ENCODE peak calls at places on chromosomes 7 and 10, in six cellular contexts. K is A549, W is body of pancreas, P is cardiac fibroblast, M is astrocyte of the cerebellum, H is fibroblast of lung. O is an unnamed sample.

GRCh38 chr10:37711617-37712488 is 145.6 kb downstream of the ZNF248 start:
- DNase-seq in K (no peak), W (peak; percentile 30), P (no peak), M (no peak), H (no peak), O (no peak)

GRCh38 chr10:108653466-108653865 is 1269.8 kb downstream of the XPNPEP1 start:
- DNase-seq in H (peak; percentile 53), K (no peak), W (no peak), P (no peak), M (no peak), O (no peak)

GRCh38 chr7:98754041-98754479 is 115.8 kb downstream of the TMEM130 start:
- DNase-seq in M (no peak), P (peak; percentile 4), W (no peak), K (peak; percentile 55), H (peak; percentile 48), O (no peak)

GRCh38 chr10:99930731-99931550 is 78.8 kb downstream of the DNMBP start:
- DNase-seq in W (peak; percentile 93), H (peak; percentile 84), K (peak; percentile 71), M (no peak), P (no peak), O (no peak)

GRCh38 chr7:54331311-54331710 is 210.9 kb upstream of the VSTM2A start:
- DNase-seq in M (no peak), K (no peak), P (no peak), W (no peak), H (no peak), O (no peak)

GRCh38 chr7:1193593-1194424 is 33.8 kb upstream of the ZFAND2A start:
- DNase-seq in K (peak; percentile 69), W (peak; percentile 62), P (peak; percentile 51), H (peak; percentile 29), M (no peak), O (no peak)

GRCh38 chr10:128475686-128476410 is 349.6 kb upstream of the MKI67 start:
- DNase-seq in K (no peak), M (no peak), W (no peak), P (no peak), H (no peak), O (no peak)

GRCh38 chr7:44282601-44283171 is 42.7 kb downstream of the CAMK2B start:
- DNase-seq in M (no peak), H (no peak), K (no peak), W (no peak), P (no peak), O (no peak)

GRCh38 chr10:80137926-80138325 is 5.4 kb downstream of the PLAC9 start:
- DNase-seq in W (no peak), M (no peak), P (no peak), K (no peak), H (no peak), O (no peak)

GRCh38 chr10:93150289-93150688 is 76.6 kb downstream of the CYP26A1 start:
- DNase-seq in K (no peak), P (peak; percentile 21), H (peak; percentile 72), W (no peak), M (no peak), O (no peak)

GRCh38 chr10:16919076-16919972 is 102.1 kb upstream of the RSU1 start:
- DNase-seq in W (no peak), M (no peak), H (no peak), K (no peak), P (no peak), O (no peak)

GRCh38 chr7:32206987-32207386 is 136.8 kb upstream of the PDE1C start:
- DNase-seq in W (peak; percentile 13), P (no peak), H (peak; percentile 25), K (peak; percentile 46), M (peak; percentile 1), O (no peak)

GRCh38 chr7:142248166-142249160 is 9.4 kb downstream of the PRSS58 start:
- DNase-seq in K (no peak), H (no peak), M (no peak), W (no peak), P (no peak), O (no peak)

GRCh38 chr7:45033931-45034290 is 33.9 kb downstream of the CCM2 start:
- DNase-seq in H (no peak), M (no peak), W (no peak), P (peak; percentile 6), K (no peak), O (no peak)

GRCh38 chr10:104868231-104868630 is 227.1 kb downstream of the SORCS3 start:
- DNase-seq in M (no peak), W (no peak), H (no peak), P (no peak), K (no peak), O (no peak)

GRCh38 chr10:95987685-95988426 is 55.5 kb upstream of the CCNJ start:
- DNase-seq in W (no peak), P (no peak), K (no peak), M (no peak), H (no peak), O (no peak)

GRCh38 chr7:156533964-156534363 is 106.6 kb upstream of the RNF32 start:
- DNase-seq in M (no peak), H (no peak), P (no peak), W (no peak), K (no peak), O (no peak)

GRCh38 chr10:45580781-45581496 is 91.6 kb downstream of the ZFAND4 start:
- DNase-seq in P (no peak), W (no peak), K (no peak), H (no peak), M (no peak), O (no peak)

GRCh38 chr10:71847418-71847817 is 3.6 kb downstream of the PSAP start:
- DNase-seq in H (no peak), P (no peak), W (no peak), M (no peak), K (no peak), O (no peak)

GRCh38 chr7:13879994-13880686 is 109.3 kb downstream of the ETV1 start:
- DNase-seq in H (peak; percentile 85), K (no peak), W (no peak), M (no peak), P (peak; percentile 58), O (no peak)

GRCh38 chr10:124229516-124230051 is 136.2 kb upstream of the CHST15 start:
- DNase-seq in H (no peak), M (no peak), W (no peak), K (no peak), P (no peak), O (no peak)

GRCh38 chr7:49038821-49039358 is 114.5 kb downstream of the CDC14C start:
- DNase-seq in K (no peak), P (no peak), H (no peak), W (no peak), M (no peak), O (no peak)

DNA sequence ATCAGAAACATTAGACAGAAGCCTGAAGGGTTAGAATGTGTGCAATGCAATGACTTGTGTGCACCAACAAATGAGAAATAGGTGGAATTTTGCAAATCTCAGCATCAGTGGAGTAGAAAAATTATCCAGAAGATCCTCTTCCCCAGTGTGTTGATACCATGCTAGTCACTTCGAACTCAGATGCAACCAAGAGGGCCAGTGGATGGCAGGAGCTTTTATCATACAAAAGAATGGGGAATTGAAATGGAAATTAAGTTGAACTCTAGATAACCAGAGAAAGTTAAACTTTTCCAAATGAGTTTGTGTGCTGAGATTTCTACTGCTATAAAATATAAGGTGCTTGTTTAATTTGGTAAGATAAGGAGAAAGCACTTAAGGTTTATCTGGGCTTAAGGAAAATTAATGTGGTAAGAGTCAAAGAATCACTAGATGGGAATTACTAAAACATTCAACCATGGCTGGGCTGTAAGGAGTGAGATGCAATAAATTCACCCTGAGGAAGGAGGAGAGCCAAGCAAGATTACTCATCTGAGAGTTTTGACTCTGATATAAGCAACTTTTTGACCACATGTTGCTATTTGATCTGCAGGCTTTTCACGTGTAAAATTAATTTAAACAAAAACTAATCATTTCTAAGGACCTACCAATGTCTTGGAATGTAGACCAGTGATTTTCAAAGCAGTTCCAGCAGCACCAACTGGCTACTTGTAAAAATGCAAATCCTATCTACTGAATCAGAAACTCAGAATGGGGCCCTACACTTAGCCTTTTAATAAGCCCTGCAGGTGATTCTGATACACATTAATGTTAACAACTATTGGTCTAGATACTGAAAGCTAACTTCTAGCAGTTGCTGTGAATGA is 113.2 kb downstream of the CDC14C start:
- DNase-seq in H (peak; percentile 41), K (no peak), P (no peak), M (peak; percentile 15), W (no peak), O (no peak)
- H3K4me3 ChIP-seq in H (no peak overlapping the region), K (no peak overlapping the region), P (no peak overlapping the region), M (no peak overlapping the region), W (no peak overlapping the region), O (no peak overlapping the region)

GRCh38 chr7:116522247-116522646 is 2.6 kb upstream of the CAV1 start:
- DNase-seq in W (no peak), P (peak; percentile 94), H (peak; percentile 97), K (peak; percentile 80), M (peak; percentile 93), O (no peak)

GRCh38 chr7:116525913-116526857 is 1.3 kb downstream of the CAV1 start:
- DNase-seq in W (peak; percentile 66), H (peak; percentile 86), P (peak; percentile 87), K (peak; percentile 90), M (peak; percentile 63), O (peak; percentile 64)

GRCh38 chr7:116525298-116525912 is 569 bp downstream of the CAV1 start:
- DNase-seq in W (peak; percentile 37), M (no peak), K (peak; percentile 45), P (no peak), H (no peak), O (no peak)

GRCh38 chr7:116524609-116525297 is at the start of gene CAV1:
- DNase-seq in W (peak; percentile 54), K (peak; percentile 96), P (peak; percentile 96), H (peak; percentile 93), M (peak; percentile 76), O (peak; percentile 81)

GRCh38 chr7:116524221-116524608 is 621 bp upstream of the CAV1 start:
- DNase-seq in M (no peak), H (no peak), P (no peak), K (no peak), W (no peak), O (no peak)
- H3K4me3 ChIP-seq in M (peak overlapping the region; percentile 79), H (peak overlapping the region; percentile 18), P (peak overlapping the region; percentile 86), K (peak overlapping the region; percentile 78), W (no peak overlapping the region), O (peak overlapping the region; percentile 97)

DNA sequence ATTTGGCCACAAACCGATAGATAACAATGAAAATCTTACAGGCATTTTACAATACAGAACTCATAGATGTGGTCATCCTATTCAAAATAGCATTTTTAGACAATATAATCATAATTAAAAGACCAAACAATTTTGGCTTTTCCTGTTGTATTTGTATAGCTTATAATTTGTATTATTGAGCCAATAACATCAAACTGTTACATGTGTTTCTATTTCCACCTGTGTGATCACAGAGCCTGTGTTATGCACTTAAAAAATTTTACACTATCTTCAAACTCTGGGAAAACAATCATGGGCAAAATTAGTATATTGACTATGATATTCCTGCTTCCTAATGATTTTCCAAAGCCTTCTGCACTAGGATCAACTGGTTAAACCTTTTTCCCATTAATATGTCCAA is 1.9 kb downstream of the RHOBTB1 start:
- DNase-seq in P (no peak), M (no peak), H (no peak), W (no peak), K (no peak), O (no peak)
- H3K4me3 ChIP-seq in P (no peak overlapping the region), M (peak overlapping the region; percentile 71), H (peak overlapping the region; percentile 72), W (no peak overlapping the region), K (peak overlapping the region; percentile 63), O (peak overlapping the region; percentile 77)

DNA sequence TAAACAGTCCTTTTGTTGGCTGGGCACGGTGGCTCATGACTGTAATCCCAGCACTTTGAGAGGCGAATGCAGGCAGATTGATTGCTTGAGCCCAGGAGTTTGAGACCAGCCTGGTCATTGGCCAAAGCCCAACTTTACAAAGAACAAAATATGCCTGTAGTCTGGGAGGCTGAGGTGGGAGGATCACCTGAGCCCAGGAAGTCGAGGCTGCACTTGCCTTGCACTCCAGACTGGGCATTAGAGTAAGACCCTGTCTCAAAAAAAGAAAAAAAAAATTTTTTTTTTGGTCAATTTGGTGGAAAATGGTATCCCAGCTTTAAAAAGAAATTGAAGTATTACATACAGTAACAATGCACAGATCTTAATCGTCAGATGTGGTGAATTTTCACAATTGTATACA is 4.8 kb downstream of the GLRX3 start:
- DNase-seq in P (no peak), H (no peak), M (no peak), K (no peak), W (no peak), O (no peak)
- H3K4me3 ChIP-seq in P (no peak overlapping the region), H (no peak overlapping the region), M (no peak overlapping the region), K (no peak overlapping the region), W (no peak overlapping the region), O (no peak overlapping the region)

O was measured in AG04450.